ENCODE peak calls at places on chromosomes 16 and 17, in ten cellular contexts. Y is nucleus accumbens; K is choroid plexus epithelial cell; C is B cell; S is effector memory CD4-positive, alpha-beta T cell; N is GM13977; M is H54; E is neural crest cell; P is H7; V is mucosa of descending colon. I is an unnamed sample.

GRCh38 chr17:18257747-18258355 is 687 bp downstream of the FLII start:
- DNase-seq in Y (peak; percentile 74), K (peak; percentile 35), C (peak; percentile 66), S (peak; percentile 27), N (peak; percentile 84), M (peak; percentile 100), E (no peak), P (peak; percentile 93), V (peak; percentile 84), I (peak; percentile 86)

GRCh38 chr16:27301236-27301861 is 12.4 kb upstream of the IL4R start:
- DNase-seq in Y (no peak), K (no peak), C (no peak), S (no peak), N (no peak), M (no peak), E (no peak), P (no peak), V (no peak), I (no peak)

GRCh38 chr17:61436273-61436672 is 15.9 kb upstream of the TBX4 start:
- DNase-seq in Y (no peak), K (no peak), C (no peak), S (no peak), N (no peak), M (no peak), E (no peak), P (no peak), V (no peak), I (no peak)

GRCh38 chr17:78563189-78564145 is 13.7 kb downstream of the DNAH17 start:
- DNase-seq in Y (no peak), K (no peak), C (no peak), S (no peak), N (no peak), M (no peak), E (no peak), P (no peak), V (no peak), I (no peak)

GRCh38 chr17:61884864-61885263 is 21.5 kb upstream of the BRIP1 start:
- DNase-seq in Y (no peak), K (no peak), C (no peak), S (no peak), N (no peak), M (no peak), E (no peak), P (no peak), V (no peak), I (no peak)

GRCh38 chr16:4239020-4239419 is 2.9 kb downstream of the SRL start:
- DNase-seq in Y (no peak), K (no peak), C (no peak), S (no peak), N (no peak), M (no peak), E (no peak), P (peak; percentile 22), V (no peak), I (no peak)

GRCh38 chr17:68101992-68102758 is 66.6 kb downstream of the KPNA2 start:
- DNase-seq in Y (peak; percentile 13), K (peak; percentile 8), C (peak; percentile 37), S (peak; percentile 16), N (no peak), M (no peak), E (no peak), P (no peak), V (peak; percentile 67), I (peak; percentile 22)

GRCh38 chr17:44115585-44116415 is 7.6 kb downstream of the HDAC5 start:
- DNase-seq in Y (no peak), K (peak; percentile 58), C (peak; percentile 38), S (no peak), N (no peak), M (no peak), E (peak; percentile 54), P (peak; percentile 91), V (no peak), I (peak; percentile 71)

GRCh38 chr17:65771704-65772103 is 210.3 kb upstream of the AXIN2 start:
- DNase-seq in Y (no peak), K (no peak), C (no peak), S (no peak), N (no peak), M (no peak), E (no peak), P (no peak), V (no peak), I (no peak)

I was measured in mesenchymal stem cell.